ENCODE peak calls at places on chromosomes 7 and 10, in five cellular contexts. One of them, this sample, is unnamed.

GRCh38 chr10:111600772-111601171 is 523.9 kb downstream of the ADRA2A start:
- DNase-seq in NCI-H69: no peak
- DNase-seq in effector CD4-positive, alpha-beta T cell: no peak
- DNase-seq in posterior cingulate gyrus: peak
- DNase-seq in LoVo: no peak
- DNase-seq in this sample: no peak

GRCh38 chr7:44201813-44202212 is 1.0 kb downstream of the YKT6 start:
- DNase-seq in NCI-H69: no peak
- DNase-seq in effector CD4-positive, alpha-beta T cell: no peak
- DNase-seq in posterior cingulate gyrus: no peak
- DNase-seq in LoVo: no peak
- DNase-seq in this sample: no peak

GRCh38 chr10:133212853-133213494 is 17.0 kb upstream of the UTF1 start:
- DNase-seq in NCI-H69: no peak
- DNase-seq in effector CD4-positive, alpha-beta T cell: no peak
- DNase-seq in posterior cingulate gyrus: no peak
- DNase-seq in LoVo: no peak
- DNase-seq in this sample: no peak

GRCh38 chr10:6399241-6399701 is 180.8 kb downstream of the PRKCQ start:
- DNase-seq in NCI-H69: no peak
- DNase-seq in effector CD4-positive, alpha-beta T cell: no peak
- DNase-seq in posterior cingulate gyrus: no peak
- DNase-seq in LoVo: peak
- DNase-seq in this sample: no peak

GRCh38 chr10:3935141-3935540 is 150.1 kb upstream of the KLF6 start:
- DNase-seq in NCI-H69: no peak
- DNase-seq in effector CD4-positive, alpha-beta T cell: peak
- DNase-seq in posterior cingulate gyrus: no peak
- DNase-seq in LoVo: peak
- DNase-seq in this sample: peak

GRCh38 chr10:113705344-113705878 is 25.7 kb downstream of the CASP7 start:
- DNase-seq in NCI-H69: no peak
- DNase-seq in effector CD4-positive, alpha-beta T cell: no peak
- DNase-seq in posterior cingulate gyrus: no peak
- DNase-seq in LoVo: no peak
- DNase-seq in this sample: no peak

GRCh38 chr10:1257226-1257625 is 201.0 kb downstream of the WDR37 start:
- DNase-seq in NCI-H69: no peak
- DNase-seq in effector CD4-positive, alpha-beta T cell: no peak
- DNase-seq in posterior cingulate gyrus: no peak
- DNase-seq in LoVo: no peak
- DNase-seq in this sample: no peak

GRCh38 chr10:71269301-71270288 is 49.5 kb upstream of the SLC29A3 start:
- DNase-seq in NCI-H69: peak
- DNase-seq in effector CD4-positive, alpha-beta T cell: no peak
- DNase-seq in posterior cingulate gyrus: no peak
- DNase-seq in LoVo: no peak
- DNase-seq in this sample: no peak

GRCh38 chr10:131084791-131085585 is 226.5 kb downstream of the TCERG1L start:
- DNase-seq in NCI-H69: no peak
- DNase-seq in effector CD4-positive, alpha-beta T cell: no peak
- DNase-seq in posterior cingulate gyrus: peak
- DNase-seq in LoVo: no peak
- DNase-seq in this sample: no peak

GRCh38 chr7:105678811-105679495 is 97.7 kb upstream of the EFCAB10 start:
- DNase-seq in NCI-H69: no peak
- DNase-seq in effector CD4-positive, alpha-beta T cell: no peak
- DNase-seq in posterior cingulate gyrus: peak
- DNase-seq in LoVo: no peak
- DNase-seq in this sample: no peak

GRCh38 chr7:30974605-30975256 is 11.0 kb downstream of the GHRHR start:
- DNase-seq in NCI-H69: peak
- DNase-seq in effector CD4-positive, alpha-beta T cell: no peak
- DNase-seq in posterior cingulate gyrus: no peak
- DNase-seq in LoVo: peak
- DNase-seq in this sample: no peak

GRCh38 chr10:22325272-22325947 is 4.5 kb downstream of the BMI1 start:
- DNase-seq in NCI-H69: peak
- DNase-seq in effector CD4-positive, alpha-beta T cell: peak
- DNase-seq in posterior cingulate gyrus: peak
- DNase-seq in LoVo: peak
- DNase-seq in this sample: peak

GRCh38 chr10:46530249-46531186 is 25.9 kb downstream of the GPRIN2 start:
- DNase-seq in NCI-H69: peak
- DNase-seq in effector CD4-positive, alpha-beta T cell: no peak
- DNase-seq in posterior cingulate gyrus: peak
- DNase-seq in LoVo: no peak
- DNase-seq in this sample: no peak

GRCh38 chr7:130982160-130982638 is 248.2 kb upstream of the KLF14 start:
- DNase-seq in NCI-H69: peak
- DNase-seq in effector CD4-positive, alpha-beta T cell: no peak
- DNase-seq in posterior cingulate gyrus: no peak
- DNase-seq in LoVo: peak
- DNase-seq in this sample: no peak

GRCh38 chr10:67221939-67222494 is 296.2 kb downstream of the LRRTM3 start:
- DNase-seq in NCI-H69: no peak
- DNase-seq in effector CD4-positive, alpha-beta T cell: no peak
- DNase-seq in posterior cingulate gyrus: no peak
- DNase-seq in LoVo: no peak
- DNase-seq in this sample: no peak